ENCODE peak calls at places on chromosomes 1 and 21, in nine cellular contexts. O is omental fat pad; B is heart right ventricle; D is testis; I is AG09309; N is fibroblast of mammary gland; X is hepatocyte; M is CD8-positive, alpha-beta T cell; P is MM.1S. V is an unnamed sample.

GRCh38 chr1:210882414-210883221 is 251.3 kb downstream of the KCNH1 start:
- DNase-seq in O (no peak), B (no peak), D (no peak), I (peak; percentile 27), N (no peak), X (no peak), M (no peak), P (no peak), V (no peak)

GRCh38 chr1:55480396-55480795 is 265.2 kb upstream of the USP24 start:
- DNase-seq in O (no peak), B (no peak), D (no peak), I (no peak), N (no peak), X (peak; percentile 37), M (no peak), P (no peak), V (no peak)

GRCh38 chr1:25989440-25989839 is 8.4 kb downstream of the PAFAH2 start:
- DNase-seq in O (no peak), B (no peak), D (no peak), I (no peak), N (no peak), X (no peak), M (no peak), P (no peak), V (no peak)

GRCh38 chr1:241627453-241628329 is 12.5 kb downstream of the CHML start:
- DNase-seq in O (no peak), B (no peak), D (no peak), I (peak; percentile 55), N (peak; percentile 86), X (peak; percentile 67), M (peak; percentile 13), P (peak; percentile 77), V (peak; percentile 49)

GRCh38 chr1:47031585-47031984 is 8.1 kb downstream of the CYP4X1 start:
- DNase-seq in O (no peak), B (no peak), D (no peak), I (no peak), N (peak; percentile 8), X (no peak), M (no peak), P (no peak), V (no peak)

GRCh38 chr21:27260728-27261127 is 293.8 kb upstream of the ADAMTS5 start:
- DNase-seq in O (no peak), B (no peak), D (no peak), I (no peak), N (no peak), X (no peak), M (no peak), P (no peak), V (no peak)

GRCh38 chr1:155984341-155984740 is 6.0 kb upstream of the ARHGEF2 start:
- DNase-seq in O (no peak), B (no peak), D (no peak), I (no peak), N (no peak), X (no peak), M (no peak), P (no peak), V (no peak)

GRCh38 chr1:23452011-23452411 is 27.5 kb upstream of the TCEA3 start:
- DNase-seq in O (no peak), B (no peak), D (no peak), I (no peak), N (no peak), X (no peak), M (peak; percentile 36), P (peak; percentile 20), V (no peak)

GRCh38 chr21:30436986-30437385 is 3.1 kb upstream of the KRTAP15-1 start:
- DNase-seq in O (no peak), B (no peak), D (no peak), I (no peak), N (no peak), X (no peak), M (no peak), P (no peak), V (no peak)

GRCh38 chr1:169060010-169060722 is 46.3 kb upstream of the ATP1B1 start:
- DNase-seq in O (no peak), B (no peak), D (no peak), I (no peak), N (peak; percentile 59), X (peak; percentile 49), M (no peak), P (no peak), V (no peak)

GRCh38 chr21:25118648-25119047 is 488.6 kb downstream of the MRPL39 start:
- DNase-seq in O (no peak), B (no peak), D (peak; percentile 13), I (no peak), N (no peak), X (no peak), M (no peak), P (no peak), V (no peak)

GRCh38 chr21:45290948-45291612 is 3.4 kb upstream of the POFUT2 start:
- DNase-seq in O (no peak), B (no peak), D (peak; percentile 26), I (no peak), N (peak; percentile 67), X (peak; percentile 63), M (no peak), P (no peak), V (no peak)

GRCh38 chr1:205913451-205914204 is 29.6 kb downstream of the SLC26A9 start:
- DNase-seq in O (no peak), B (peak; percentile 67), D (peak; percentile 87), I (no peak), N (peak; percentile 11), X (peak; percentile 43), M (no peak), P (no peak), V (no peak)

GRCh38 chr1:65281846-65282245 is 27.5 kb upstream of the DNAJC6 start:
- DNase-seq in O (no peak), B (no peak), D (no peak), I (no peak), N (no peak), X (no peak), M (no peak), P (no peak), V (no peak)

GRCh38 chr1:40056519-40057309 is 16.2 kb downstream of the CAP1 start:
- DNase-seq in O (no peak), B (no peak), D (no peak), I (no peak), N (no peak), X (no peak), M (no peak), P (no peak), V (no peak)

GRCh38 chr1:67227196-67227595 is 60.9 kb downstream of the IL23R start:
- DNase-seq in O (no peak), B (no peak), D (no peak), I (no peak), N (peak; percentile 31), X (no peak), M (no peak), P (no peak), V (no peak)

DNA sequence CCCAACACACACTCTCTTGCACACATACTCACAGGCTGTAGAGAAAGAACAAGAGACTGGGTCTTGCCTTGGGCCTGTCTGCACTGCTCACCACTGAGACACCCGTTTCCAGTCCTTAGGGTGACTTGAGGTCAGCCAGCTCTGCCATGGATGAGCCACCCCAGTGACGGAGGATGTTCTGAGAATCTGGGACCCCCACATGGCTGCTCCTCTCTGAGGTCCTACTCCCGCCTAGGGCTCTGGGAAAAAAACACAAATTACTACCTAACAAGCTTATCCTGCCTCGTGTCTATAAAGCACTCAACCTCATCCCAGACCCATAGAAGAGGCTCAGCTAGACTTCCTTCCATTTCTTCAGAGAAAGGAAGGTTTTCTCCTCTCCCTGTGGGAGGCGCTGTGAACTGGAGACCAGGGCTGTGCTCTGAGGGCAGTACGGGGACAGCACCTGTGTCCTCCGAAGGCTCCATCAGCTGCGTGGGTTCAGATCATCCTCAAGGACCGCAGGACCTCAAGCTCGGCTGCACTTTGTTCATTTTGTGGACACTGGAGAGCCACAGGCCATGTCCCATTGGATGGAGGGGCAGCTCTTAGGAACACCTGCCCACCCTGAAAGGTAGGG is 4.3 kb upstream of the CLEC20A start:
- DNase-seq in O (no peak), B (no peak), D (peak; percentile 8), I (no peak), N (no peak), X (no peak), M (no peak), P (no peak), V (no peak)
- TF ChIP-seq CTCF in O (no peak), B (no peak), D (no peak), I (no peak), N (no peak), X (no peak), M (no peak), P (no peak), V (no peak)

GRCh38 chr1:170669586-170670332 is 5.8 kb downstream of the PRRX1 start:
- DNase-seq in O (no peak), B (no peak), D (no peak), I (no peak), N (no peak), X (no peak), M (no peak), P (no peak), V (no peak)

GRCh38 chr1:170670751-170671628 is 7.1 kb downstream of the PRRX1 start:
- DNase-seq in O (no peak), B (peak; percentile 74), D (peak; percentile 70), I (no peak), N (peak; percentile 70), X (peak; percentile 74), M (no peak), P (no peak), V (peak; percentile 35)

GRCh38 chr1:170669036-170669435 is 5.1 kb downstream of the PRRX1 start:
- DNase-seq in O (no peak), B (no peak), D (no peak), I (no peak), N (no peak), X (no peak), M (no peak), P (no peak), V (no peak)

GRCh38 chr1:170674239-170674638 is 10.3 kb downstream of the PRRX1 start:
- DNase-seq in O (no peak), B (no peak), D (no peak), I (peak; percentile 79), N (peak; percentile 94), X (no peak), M (no peak), P (no peak), V (no peak)

GRCh38 chr1:170671629-170671963 is 7.7 kb downstream of the PRRX1 start:
- DNase-seq in O (no peak), B (no peak), D (no peak), I (no peak), N (no peak), X (no peak), M (no peak), P (no peak), V (no peak)
- TF ChIP-seq CTCF in O (no peak), B (no peak), D (no peak), I (no peak), N (no peak), X (no peak), M (no peak), P (no peak), V (no peak)

GRCh38 chr1:229781453-229781852 is 155.4 kb downstream of the URB2 start:
- DNase-seq in O (no peak), B (peak; percentile 10), D (no peak), I (no peak), N (no peak), X (peak; percentile 37), M (no peak), P (peak; percentile 27), V (no peak)
- TF ChIP-seq CTCF in O (no peak), B (no peak), D (no peak), I (no peak), N (no peak), X (peak; percentile 31), M (no peak), P (peak; percentile 19), V (no peak)

GRCh38 chr1:82565146-82565545 is 764.4 kb downstream of the ADGRL2 start:
- DNase-seq in O (no peak), B (no peak), D (no peak), I (peak; percentile 47), N (peak; percentile 79), X (peak; percentile 19), M (no peak), P (no peak), V (no peak)
- TF ChIP-seq CTCF in O (no peak), B (peak; percentile 22), D (no peak), I (peak; percentile 39), N (peak; percentile 36), X (peak; percentile 3), M (no peak), P (no peak), V (no peak)

V was measured in GM20000.